ENCODE peak calls at places on chromosomes 3 and 15, in seven cellular contexts. A is GM23248; J is neural progenitor cell; S is upper lobe of right lung; R is aorta; B is colonic mucosa; M is CD4-positive, alpha-beta memory T cell. K is an unnamed sample.

GRCh38 chr15:90845201-90845949 is 23.0 kb upstream of the FURIN start:
- DNase-seq in J (no peak), R (no peak), S (no peak), A (peak; percentile 98), M (no peak), B (no peak), K (peak; percentile 74)

GRCh38 chr15:40445411-40446055 is 4.8 kb downstream of the BAHD1 start:
- DNase-seq in J (no peak), R (no peak), S (no peak), B (no peak), A (peak; percentile 75), M (no peak), K (no peak)

GRCh38 chr3:126329927-126330725 is 27.1 kb downstream of the KLF15 start:
- DNase-seq in M (no peak), R (no peak), J (no peak), B (no peak), S (peak; percentile 11), A (no peak), K (peak; percentile 17)

GRCh38 chr15:40500584-40501330 is 30.0 kb downstream of the CHST14 start:
- DNase-seq in J (no peak), A (peak; percentile 59), M (no peak), S (no peak), R (no peak), B (no peak), K (no peak)

GRCh38 chr3:115165266-115165665 is 18.2 kb upstream of the ZBTB20 start:
- DNase-seq in A (no peak), B (no peak), M (peak; percentile 77), S (no peak), J (no peak), R (no peak), K (no peak)

GRCh38 chr3:126968328-126968994 is 14.5 kb upstream of the PLXNA1 start:
- DNase-seq in S (no peak), R (no peak), A (no peak), B (no peak), J (no peak), M (no peak), K (no peak)

GRCh38 chr3:163438760-163439159 is 1639.5 kb downstream of the SI start:
- DNase-seq in J (no peak), M (no peak), R (no peak), A (no peak), S (no peak), B (no peak), K (no peak)

GRCh38 chr15:35308802-35309201 is 223.7 kb upstream of the NANOGP8 start:
- DNase-seq in B (peak; percentile 34), A (peak; percentile 86), J (no peak), R (no peak), S (no peak), M (no peak), K (no peak)

GRCh38 chr3:170835346-170835745 is 34.6 kb downstream of the RPL22L1 start:
- DNase-seq in S (no peak), A (no peak), B (no peak), M (no peak), R (no peak), J (peak; percentile 13), K (no peak)

GRCh38 chr3:13484861-13485590 is 4.9 kb downstream of the HDAC11 start:
- DNase-seq in R (peak; percentile 80), B (peak; percentile 91), A (no peak), M (peak; percentile 33), J (no peak), S (peak; percentile 91), K (peak; percentile 90)

GRCh38 chr3:189144645-189145044 is 27.1 kb upstream of the TPRG1 start:
- DNase-seq in S (no peak), A (peak; percentile 16), M (peak; percentile 75), B (peak; percentile 29), R (no peak), J (no peak), K (peak; percentile 27)

GRCh38 chr3:121995190-121996137 is 26.6 kb downstream of the ILDR1 start:
- DNase-seq in M (peak; percentile 9), B (peak; percentile 77), J (peak; percentile 76), R (no peak), S (peak; percentile 73), A (peak; percentile 78), K (no peak)

GRCh38 chr3:75262661-75263060 is 401.5 kb upstream of the FRG2C start:
- DNase-seq in M (no peak), B (no peak), A (no peak), S (no peak), J (no peak), R (no peak), K (no peak)

GRCh38 chr15:25830844-25831443 is 32.2 kb downstream of the ATP10A start:
- DNase-seq in M (no peak), S (no peak), A (peak; percentile 98), R (peak; percentile 93), J (no peak), B (no peak), K (no peak)

GRCh38 chr15:44009056-44009455 is 182.3 kb downstream of the WDR76 start:
- DNase-seq in M (no peak), R (no peak), B (no peak), A (peak; percentile 82), J (no peak), S (no peak), K (no peak)

GRCh38 chr15:51536965-51537574 is 85.5 kb downstream of the DMXL2 start:
- DNase-seq in M (no peak), S (no peak), R (no peak), A (peak; percentile 56), B (no peak), J (peak; percentile 8), K (no peak)

GRCh38 chr15:41487376-41487775 is 6.3 kb upstream of the ITPKA start:
- DNase-seq in R (no peak), A (no peak), S (no peak), B (no peak), M (no peak), J (no peak), K (no peak)

GRCh38 chr3:129358177-129359101 is 70.0 kb downstream of the EFCAB12 start:
- DNase-seq in S (no peak), M (no peak), J (no peak), A (no peak), R (no peak), B (no peak), K (no peak)

GRCh38 chr15:100926971-100927756 is 8.0 kb downstream of the LRRK1 start:
- DNase-seq in A (no peak), R (no peak), M (no peak), B (peak; percentile 15), S (no peak), J (no peak), K (no peak)

GRCh38 chr3:40841570-40842109 is 316.9 kb downstream of the ZNF621 start:
- DNase-seq in S (no peak), R (no peak), M (no peak), J (no peak), A (no peak), B (no peak), K (no peak)

GRCh38 chr3:138442433-138442832 is 8.0 kb downstream of the ESYT3 start:
- DNase-seq in S (no peak), R (peak; percentile 22), M (no peak), J (no peak), B (no peak), A (peak; percentile 89), K (no peak)
- H3K4me1 ChIP-seq in S (peaks cover 23% of the 10 kb centered on the region), R (no peaks in the 10 kb centered on the region), M (no peaks in the 10 kb centered on the region), J (peaks cover 7% of the 10 kb centered on the region), B (no peaks in the 10 kb centered on the region), A (peaks cover 42% of the 10 kb centered on the region), K (peaks cover 40% of the 10 kb centered on the region)

GRCh38 chr3:63294332-63294731 is 16.2 kb downstream of the SYNPR start:
- DNase-seq in R (no peak), A (no peak), S (no peak), B (no peak), M (no peak), J (no peak), K (no peak)

GRCh38 chr3:63296249-63296648 is 18.1 kb downstream of the SYNPR start:
- DNase-seq in M (no peak), R (no peak), J (no peak), A (no peak), B (no peak), S (no peak), K (no peak)

GRCh38 chr3:63295806-63296205 is 17.7 kb downstream of the SYNPR start:
- DNase-seq in S (no peak), R (no peak), J (no peak), B (no peak), M (no peak), A (no peak), K (no peak)

GRCh38 chr3:63290686-63291085 is 12.6 kb downstream of the SYNPR start:
- DNase-seq in J (no peak), B (no peak), M (no peak), S (no peak), A (no peak), R (no peak), K (no peak)

DNA sequence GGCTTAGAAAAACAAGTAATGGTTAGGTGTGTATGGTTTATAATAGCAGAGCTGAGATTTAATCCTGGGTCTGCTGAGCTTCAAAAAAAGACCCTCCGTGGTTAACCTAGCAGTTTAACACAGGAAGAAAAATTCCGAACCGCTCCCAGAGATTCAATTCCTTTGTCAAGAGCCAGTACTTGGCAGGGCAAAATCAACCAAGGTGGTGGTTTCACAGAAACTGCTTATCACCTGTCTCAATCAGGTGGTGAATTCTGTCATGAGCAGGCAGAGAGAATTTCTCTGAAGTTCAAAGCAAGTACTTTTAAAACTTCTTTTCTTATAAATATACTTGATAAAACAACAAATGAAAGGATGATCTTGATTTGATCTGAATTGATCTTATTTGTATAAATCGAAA is 17.2 kb downstream of the SYNPR start:
- DNase-seq in M (no peak), S (no peak), J (no peak), A (no peak), B (no peak), R (no peak), K (no peak)
- H3K27ac ChIP-seq in M (no peak overlapping the region), S (no peak overlapping the region), J (no peak overlapping the region), A (no peak overlapping the region), B (no peak overlapping the region), R (no peak overlapping the region), K (no peak overlapping the region)

DNA sequence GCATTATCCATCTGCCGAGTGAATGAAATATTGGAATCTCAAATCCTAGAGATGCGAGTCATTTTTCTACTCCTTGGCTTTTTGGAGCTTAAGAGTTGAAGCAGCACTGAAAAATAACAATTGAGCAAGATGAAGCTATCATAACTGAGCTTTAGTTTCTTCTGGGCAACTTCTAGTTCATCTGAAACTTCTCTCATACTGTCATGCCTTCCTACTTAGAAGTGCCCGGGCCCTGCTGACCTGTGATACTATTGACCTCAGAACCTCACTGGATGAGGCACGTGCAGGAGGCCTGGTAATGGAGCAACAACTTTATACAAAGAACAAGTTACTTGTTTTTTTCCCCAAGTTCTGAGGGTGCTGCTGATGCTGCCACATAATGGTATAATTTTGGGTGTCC is 48.5 kb upstream of the P3H2 start:
- DNase-seq in J (no peak), A (peak; percentile 18), B (no peak), S (no peak), R (no peak), M (no peak), K (no peak)
- H3K4me1 ChIP-seq in J (no peaks in the 10 kb centered on the region), A (peaks cover 20% of the 10 kb centered on the region), B (no peaks in the 10 kb centered on the region), S (no peaks in the 10 kb centered on the region), R (no peaks in the 10 kb centered on the region), M (peaks cover 4% of the 10 kb centered on the region), K (no peaks in the 10 kb centered on the region)

GRCh38 chr3:187640823-187641135 is 29.4 kb downstream of the SST start:
- DNase-seq in R (no peak), S (no peak), M (no peak), B (no peak), J (no peak), A (peak; percentile 69), K (no peak)
- H3K27ac ChIP-seq in R (no peak overlapping the region), S (no peak overlapping the region), M (no peak overlapping the region), B (no peak overlapping the region), J (no peak overlapping the region), A (peak overlapping the region; percentile 47), K (no peak overlapping the region)

K was measured in upper lobe of left lung.